ENCODE peak calls at places on chromosomes 6 and 20, in ten cellular contexts. P, Y, F, J, I, S, Z, R, E and V are unnamed samples.
A peak's percentile ranks its signal among the peaks of the same experiment; 100 is the strongest.

GRCh38 chr6:25172819-25173218 is 106.4 kb upstream of the CARMIL1 start:
- DNase-seq in P (no peak), E (no peak), J (no peak), Y (no peak), I (no peak), R (no peak), S (peak; percentile 91), F (no peak), Z (no peak), V (peak; percentile 38)

GRCh38 chr6:6006428-6007310 is at the start of gene NRN1:
- DNase-seq in J (no peak), I (peak; percentile 54), E (no peak), F (peak; percentile 71), R (no peak), S (peak; percentile 43), Y (no peak), Z (no peak), P (peak; percentile 70), V (no peak)

GRCh38 chr6:36118550-36119107 is 11.7 kb upstream of the MAPK13 start:
- DNase-seq in J (peak; percentile 72), P (no peak), Z (no peak), S (no peak), F (no peak), Y (no peak), I (no peak), E (peak; percentile 76), R (no peak), V (no peak)

GRCh38 chr6:154763650-154764049 is 30.4 kb downstream of the SCAF8 start:
- DNase-seq in I (no peak), S (no peak), P (no peak), E (no peak), J (no peak), F (no peak), R (no peak), Y (no peak), Z (no peak), V (no peak)

GRCh38 chr6:51495016-51495805 is 592.2 kb downstream of the PKHD1 start:
- DNase-seq in S (no peak), Y (no peak), J (no peak), Z (no peak), P (peak; percentile 63), I (no peak), E (no peak), F (no peak), R (no peak), V (no peak)

GRCh38 chr6:15313367-15313766 is 67.5 kb downstream of the JARID2 start:
- DNase-seq in I (peak; percentile 41), J (peak; percentile 45), Z (peak; percentile 73), Y (no peak), S (no peak), P (no peak), F (no peak), R (no peak), E (no peak), V (no peak)

GRCh38 chr6:21935561-21936028 is 342.0 kb downstream of the SOX4 start:
- DNase-seq in R (no peak), I (no peak), P (peak; percentile 78), Z (no peak), J (peak; percentile 42), S (peak; percentile 50), E (no peak), Y (no peak), F (no peak), V (no peak)

GRCh38 chr20:46978871-46979536 is 84.4 kb downstream of the EYA2 start:
- DNase-seq in Y (no peak), J (no peak), S (no peak), Z (no peak), P (no peak), R (no peak), F (no peak), I (no peak), E (no peak), V (no peak)

GRCh38 chr6:89369009-89369408 is 16.5 kb upstream of the UBE2J1 start:
- DNase-seq in S (peak; percentile 47), I (no peak), Y (no peak), R (no peak), Z (peak; percentile 84), F (no peak), P (peak; percentile 77), E (peak; percentile 65), J (peak; percentile 43), V (peak; percentile 60)

DNA sequence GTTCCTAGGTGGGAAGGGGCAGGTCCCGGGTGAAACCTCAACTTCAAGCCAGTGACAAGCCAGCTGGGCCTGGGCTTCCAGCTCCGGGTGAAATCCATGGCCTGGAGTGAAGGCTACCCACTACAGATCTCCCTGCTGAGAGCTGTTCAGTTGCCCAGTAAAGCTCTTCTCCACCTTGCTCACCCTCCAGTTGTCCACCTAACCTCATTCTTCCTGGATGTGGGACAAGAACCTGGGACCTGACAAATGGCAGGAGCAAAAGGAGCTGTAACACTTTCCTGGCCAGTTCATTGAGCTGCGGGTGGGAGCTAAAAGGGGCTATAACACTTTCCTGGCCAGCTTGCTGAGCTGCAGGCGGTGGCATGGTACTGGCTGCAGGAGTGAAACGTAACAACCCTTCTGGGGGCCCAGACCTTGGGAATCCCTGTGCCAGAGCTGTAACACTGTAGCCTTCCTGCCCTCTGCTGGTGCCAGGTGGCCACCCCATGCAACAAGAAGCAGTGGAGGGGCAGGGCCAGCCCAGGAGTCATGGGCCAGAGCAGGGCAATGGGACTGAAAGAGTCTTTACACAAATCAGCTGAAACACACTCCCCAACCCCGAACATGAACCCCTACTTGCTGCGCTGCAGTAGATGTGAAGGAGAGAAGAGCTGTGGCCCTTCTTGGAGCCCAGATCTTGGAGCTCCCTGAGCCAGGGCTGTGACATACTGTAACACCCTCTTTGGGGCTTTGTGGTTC is 3.6 kb upstream of the HINT3 start:
- DNase-seq in S (peak; percentile 44), E (no peak), R (no peak), F (peak; percentile 32), P (peak; percentile 91), Y (no peak), I (peak; percentile 54), Z (no peak), J (no peak), V (no peak)
- TF ChIP-seq CTCF in S (peak; percentile 69), E (peak; percentile 23), R (peak; percentile 43), F (peak; percentile 38), P (peak; percentile 56), Y (no peak), I (peak; percentile 87), Z (no peak), J (no peak), V (no peak)

GRCh38 chr20:64225166-64225595 is 30.4 kb upstream of the PCMTD2 start:
- DNase-seq in Y (no peak), F (no peak), R (no peak), S (no peak), E (no peak), Z (no peak), P (no peak), I (no peak), J (no peak), V (no peak)

GRCh38 chr20:64222273-64222672 is 33.3 kb upstream of the PCMTD2 start:
- DNase-seq in E (no peak), Z (no peak), P (no peak), Y (no peak), F (no peak), I (no peak), J (no peak), R (no peak), S (no peak), V (peak; percentile 73)

GRCh38 chr20:64222851-64223525 is 32.6 kb upstream of the PCMTD2 start:
- DNase-seq in S (no peak), E (no peak), P (no peak), Z (no peak), R (no peak), I (no peak), F (no peak), J (peak; percentile 49), Y (no peak), V (no peak)

GRCh38 chr20:64224344-64225165 is 31.0 kb upstream of the PCMTD2 start:
- DNase-seq in S (peak; percentile 87), F (no peak), R (no peak), J (no peak), I (no peak), P (no peak), Z (no peak), Y (no peak), E (no peak), V (peak; percentile 64)

DNA sequence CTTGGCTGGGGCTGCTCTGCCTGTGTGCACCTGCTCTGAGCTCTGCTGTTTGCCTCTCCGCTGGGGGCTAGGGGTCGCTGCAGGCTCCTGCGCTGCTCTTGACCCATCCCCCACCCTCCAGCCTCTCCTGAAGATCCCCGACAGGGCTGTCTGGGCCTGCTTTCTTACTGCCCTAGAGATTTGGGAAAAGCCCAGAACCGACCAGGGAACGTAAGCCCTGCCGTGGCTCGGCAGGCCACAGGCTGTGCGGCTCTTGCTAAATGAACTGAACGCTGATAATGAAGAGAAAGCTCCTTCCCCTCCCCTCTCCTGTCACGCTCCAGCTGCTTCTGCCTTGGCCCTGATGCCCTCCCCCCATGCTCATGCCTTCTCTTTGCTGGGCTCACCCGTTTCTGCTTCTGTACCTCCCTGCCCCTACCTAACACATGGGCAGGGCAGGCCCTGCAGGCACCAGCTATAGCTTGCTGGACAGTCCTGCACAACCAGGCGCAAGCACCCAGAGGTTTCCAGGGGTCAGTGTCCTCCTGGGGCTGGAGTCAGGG is 32.0 kb upstream of the PCMTD2 start:
- DNase-seq in F (no peak), I (peak; percentile 88), E (no peak), P (peak; percentile 94), Z (no peak), J (no peak), Y (no peak), R (no peak), S (no peak), V (no peak)
- H3K27ac ChIP-seq in F (no peak overlapping the region), I (no peak overlapping the region), E (peak overlapping the region; percentile 22), P (peak overlapping the region; percentile 19), Z (no peak overlapping the region), J (no peak overlapping the region), Y (no peak overlapping the region), R (no peak overlapping the region), S (no peak overlapping the region), V (no peak overlapping the region)

GRCh38 chr6:165987483-165988305 is 180.0 kb downstream of the TBXT start:
- DNase-seq in E (peak; percentile 90), R (peak; percentile 89), I (peak; percentile 62), Y (no peak), S (peak; percentile 92), P (peak; percentile 86), J (no peak), F (peak; percentile 90), Z (peak; percentile 88), V (peak; percentile 30)
- TF ChIP-seq CTCF in E (no peak), R (no peak), I (no peak), Y (no peak), S (peak; percentile 20), P (no peak), J (no peak), F (no peak), Z (no peak), V (no peak)

GRCh38 chr6:130717657-130718056 is 109.5 kb upstream of the SMLR1 start:
- DNase-seq in P (no peak), F (no peak), R (no peak), Y (no peak), S (no peak), Z (no peak), J (no peak), I (no peak), E (no peak), V (no peak)

GRCh38 chr6:130708338-130708737 is 118.9 kb upstream of the SMLR1 start:
- DNase-seq in P (no peak), E (no peak), Y (no peak), R (no peak), F (no peak), J (no peak), Z (no peak), I (no peak), S (no peak), V (no peak)

GRCh38 chr6:130715058-130715457 is 112.1 kb upstream of the SMLR1 start:
- DNase-seq in E (no peak), P (peak; percentile 58), I (no peak), S (no peak), F (no peak), J (no peak), Z (no peak), Y (no peak), R (no peak), V (no peak)

GRCh38 chr6:130713144-130713543 is 114.1 kb upstream of the SMLR1 start:
- DNase-seq in I (peak; percentile 64), P (peak; percentile 93), S (no peak), Z (no peak), E (no peak), F (no peak), J (no peak), R (no peak), Y (no peak), V (no peak)
- H3K27ac ChIP-seq in I (peak overlapping the region; percentile 65), P (peak overlapping the region; percentile 40), S (no peak overlapping the region), Z (no peak overlapping the region), E (no peak overlapping the region), F (no peak overlapping the region), J (no peak overlapping the region), R (no peak overlapping the region), Y (no peak overlapping the region), V (no peak overlapping the region)